ENCODE peak calls at places on chromosomes 5 and 9, in eight cellular contexts. One of them, this sample, is unnamed.

GRCh38 chr9:134922066-134922931 is 4.6 kb upstream of the FCN1 start:
- DNase-seq in type B pancreatic cell: peak
- DNase-seq in WERI-Rb-1: no peak
- DNase-seq in activated CD4-positive, alpha-beta T cell treated with anti-CD3 and anti-CD28 coated beads, Interleukin-2, amount 50 U/mL, for 1 hour: no peak
- DNase-seq in RPMI7951: no peak
- DNase-seq in amniotic stem cell: no peak
- DNase-seq in effector memory CD4-positive, alpha-beta T cell: no peak
- DNase-seq in activated T-cell treated with anti-CD3 and anti-CD28 coated beads, Interleukin-2, amount 50 U/mL, for 72 hours: no peak
- DNase-seq in this sample: no peak

GRCh38 chr5:170791325-170791954 is 7.9 kb downstream of the GABRP start:
- DNase-seq in type B pancreatic cell: no peak
- DNase-seq in WERI-Rb-1: peak
- DNase-seq in activated CD4-positive, alpha-beta T cell treated with anti-CD3 and anti-CD28 coated beads, Interleukin-2, amount 50 U/mL, for 1 hour: no peak
- DNase-seq in RPMI7951: peak
- DNase-seq in amniotic stem cell: peak
- DNase-seq in effector memory CD4-positive, alpha-beta T cell: no peak
- DNase-seq in activated T-cell treated with anti-CD3 and anti-CD28 coated beads, Interleukin-2, amount 50 U/mL, for 72 hours: peak
- DNase-seq in this sample: peak

GRCh38 chr5:35308391-35308790 is 78.1 kb upstream of the PRLR start:
- DNase-seq in type B pancreatic cell: no peak
- DNase-seq in WERI-Rb-1: no peak
- DNase-seq in activated CD4-positive, alpha-beta T cell treated with anti-CD3 and anti-CD28 coated beads, Interleukin-2, amount 50 U/mL, for 1 hour: no peak
- DNase-seq in RPMI7951: no peak
- DNase-seq in amniotic stem cell: no peak
- DNase-seq in effector memory CD4-positive, alpha-beta T cell: no peak
- DNase-seq in activated T-cell treated with anti-CD3 and anti-CD28 coated beads, Interleukin-2, amount 50 U/mL, for 72 hours: no peak
- DNase-seq in this sample: no peak

GRCh38 chr9:134063088-134063875 is 4.5 kb downstream of the BRD3 start:
- DNase-seq in type B pancreatic cell: no peak
- DNase-seq in WERI-Rb-1: no peak
- DNase-seq in activated CD4-positive, alpha-beta T cell treated with anti-CD3 and anti-CD28 coated beads, Interleukin-2, amount 50 U/mL, for 1 hour: no peak
- DNase-seq in RPMI7951: no peak
- DNase-seq in amniotic stem cell: no peak
- DNase-seq in effector memory CD4-positive, alpha-beta T cell: no peak
- DNase-seq in activated T-cell treated with anti-CD3 and anti-CD28 coated beads, Interleukin-2, amount 50 U/mL, for 72 hours: no peak
- DNase-seq in this sample: no peak

GRCh38 chr9:109499631-109500120 is 1.6 kb upstream of the PTPN3 start:
- DNase-seq in type B pancreatic cell: no peak
- DNase-seq in WERI-Rb-1: peak
- DNase-seq in activated CD4-positive, alpha-beta T cell treated with anti-CD3 and anti-CD28 coated beads, Interleukin-2, amount 50 U/mL, for 1 hour: no peak
- DNase-seq in RPMI7951: peak
- DNase-seq in amniotic stem cell: peak
- DNase-seq in effector memory CD4-positive, alpha-beta T cell: no peak
- DNase-seq in activated T-cell treated with anti-CD3 and anti-CD28 coated beads, Interleukin-2, amount 50 U/mL, for 72 hours: no peak
- DNase-seq in this sample: peak

GRCh38 chr5:159156839-159157238 is 52.5 kb downstream of the RNF145 start:
- DNase-seq in type B pancreatic cell: no peak
- DNase-seq in WERI-Rb-1: peak
- DNase-seq in activated CD4-positive, alpha-beta T cell treated with anti-CD3 and anti-CD28 coated beads, Interleukin-2, amount 50 U/mL, for 1 hour: no peak
- DNase-seq in RPMI7951: peak
- DNase-seq in amniotic stem cell: peak
- DNase-seq in effector memory CD4-positive, alpha-beta T cell: no peak
- DNase-seq in activated T-cell treated with anti-CD3 and anti-CD28 coated beads, Interleukin-2, amount 50 U/mL, for 72 hours: peak
- DNase-seq in this sample: peak

GRCh38 chr5:40385544-40385943 is 294.2 kb upstream of the PTGER4 start:
- DNase-seq in type B pancreatic cell: no peak
- DNase-seq in WERI-Rb-1: no peak
- DNase-seq in activated CD4-positive, alpha-beta T cell treated with anti-CD3 and anti-CD28 coated beads, Interleukin-2, amount 50 U/mL, for 1 hour: no peak
- DNase-seq in RPMI7951: peak
- DNase-seq in amniotic stem cell: no peak
- DNase-seq in effector memory CD4-positive, alpha-beta T cell: no peak
- DNase-seq in activated T-cell treated with anti-CD3 and anti-CD28 coated beads, Interleukin-2, amount 50 U/mL, for 72 hours: no peak
- DNase-seq in this sample: no peak

GRCh38 chr5:57770029-57770428 is 287.4 kb upstream of the ACTBL2 start:
- DNase-seq in type B pancreatic cell: no peak
- DNase-seq in WERI-Rb-1: no peak
- DNase-seq in activated CD4-positive, alpha-beta T cell treated with anti-CD3 and anti-CD28 coated beads, Interleukin-2, amount 50 U/mL, for 1 hour: no peak
- DNase-seq in RPMI7951: no peak
- DNase-seq in amniotic stem cell: no peak
- DNase-seq in effector memory CD4-positive, alpha-beta T cell: no peak
- DNase-seq in activated T-cell treated with anti-CD3 and anti-CD28 coated beads, Interleukin-2, amount 50 U/mL, for 72 hours: no peak
- DNase-seq in this sample: no peak

GRCh38 chr5:138246822-138247221 is 27.6 kb downstream of the GFRA3 start:
- DNase-seq in type B pancreatic cell: no peak
- DNase-seq in WERI-Rb-1: no peak
- DNase-seq in activated CD4-positive, alpha-beta T cell treated with anti-CD3 and anti-CD28 coated beads, Interleukin-2, amount 50 U/mL, for 1 hour: no peak
- DNase-seq in RPMI7951: no peak
- DNase-seq in amniotic stem cell: no peak
- DNase-seq in effector memory CD4-positive, alpha-beta T cell: no peak
- DNase-seq in activated T-cell treated with anti-CD3 and anti-CD28 coated beads, Interleukin-2, amount 50 U/mL, for 72 hours: no peak
- DNase-seq in this sample: no peak

GRCh38 chr5:90099099-90099498 is 310.5 kb downstream of the CETN3 start:
- DNase-seq in type B pancreatic cell: no peak
- DNase-seq in WERI-Rb-1: no peak
- DNase-seq in activated CD4-positive, alpha-beta T cell treated with anti-CD3 and anti-CD28 coated beads, Interleukin-2, amount 50 U/mL, for 1 hour: no peak
- DNase-seq in RPMI7951: no peak
- DNase-seq in amniotic stem cell: no peak
- DNase-seq in effector memory CD4-positive, alpha-beta T cell: no peak
- DNase-seq in activated T-cell treated with anti-CD3 and anti-CD28 coated beads, Interleukin-2, amount 50 U/mL, for 72 hours: no peak
- DNase-seq in this sample: no peak

GRCh38 chr5:98698359-98698758 is 75.1 kb upstream of the RGMB start:
- DNase-seq in type B pancreatic cell: no peak
- DNase-seq in WERI-Rb-1: no peak
- DNase-seq in activated CD4-positive, alpha-beta T cell treated with anti-CD3 and anti-CD28 coated beads, Interleukin-2, amount 50 U/mL, for 1 hour: no peak
- DNase-seq in RPMI7951: no peak
- DNase-seq in amniotic stem cell: no peak
- DNase-seq in effector memory CD4-positive, alpha-beta T cell: no peak
- DNase-seq in activated T-cell treated with anti-CD3 and anti-CD28 coated beads, Interleukin-2, amount 50 U/mL, for 72 hours: no peak
- DNase-seq in this sample: no peak

GRCh38 chr5:146825033-146825432 is 53.5 kb downstream of the PPP2R2B start:
- DNase-seq in type B pancreatic cell: peak
- DNase-seq in WERI-Rb-1: no peak
- DNase-seq in activated CD4-positive, alpha-beta T cell treated with anti-CD3 and anti-CD28 coated beads, Interleukin-2, amount 50 U/mL, for 1 hour: peak
- DNase-seq in RPMI7951: no peak
- DNase-seq in amniotic stem cell: no peak
- DNase-seq in effector memory CD4-positive, alpha-beta T cell: no peak
- DNase-seq in activated T-cell treated with anti-CD3 and anti-CD28 coated beads, Interleukin-2, amount 50 U/mL, for 72 hours: no peak
- DNase-seq in this sample: no peak

GRCh38 chr9:4849364-4849763 is 56.6 kb downstream of the RCL1 start:
- DNase-seq in type B pancreatic cell: no peak
- DNase-seq in WERI-Rb-1: no peak
- DNase-seq in activated CD4-positive, alpha-beta T cell treated with anti-CD3 and anti-CD28 coated beads, Interleukin-2, amount 50 U/mL, for 1 hour: no peak
- DNase-seq in RPMI7951: no peak
- DNase-seq in amniotic stem cell: no peak
- DNase-seq in effector memory CD4-positive, alpha-beta T cell: no peak
- DNase-seq in activated T-cell treated with anti-CD3 and anti-CD28 coated beads, Interleukin-2, amount 50 U/mL, for 72 hours: no peak
- DNase-seq in this sample: no peak

GRCh38 chr9:84057662-84058061 is 77.1 kb downstream of the RMI1 start:
- DNase-seq in type B pancreatic cell: no peak
- DNase-seq in WERI-Rb-1: no peak
- DNase-seq in activated CD4-positive, alpha-beta T cell treated with anti-CD3 and anti-CD28 coated beads, Interleukin-2, amount 50 U/mL, for 1 hour: no peak
- DNase-seq in RPMI7951: no peak
- DNase-seq in amniotic stem cell: no peak
- DNase-seq in effector memory CD4-positive, alpha-beta T cell: no peak
- DNase-seq in activated T-cell treated with anti-CD3 and anti-CD28 coated beads, Interleukin-2, amount 50 U/mL, for 72 hours: no peak
- DNase-seq in this sample: no peak

GRCh38 chr9:81826541-81826906 is 101.7 kb upstream of the SPATA31D4 start:
- DNase-seq in type B pancreatic cell: no peak
- DNase-seq in WERI-Rb-1: no peak
- DNase-seq in activated CD4-positive, alpha-beta T cell treated with anti-CD3 and anti-CD28 coated beads, Interleukin-2, amount 50 U/mL, for 1 hour: no peak
- DNase-seq in RPMI7951: peak
- DNase-seq in amniotic stem cell: no peak
- DNase-seq in effector memory CD4-positive, alpha-beta T cell: no peak
- DNase-seq in activated T-cell treated with anti-CD3 and anti-CD28 coated beads, Interleukin-2, amount 50 U/mL, for 72 hours: no peak
- DNase-seq in this sample: no peak

This sample was measured in prostate gland.